ENCODE peak calls at places on chromosomes 4 and X, in ten cellular contexts. L is GM13976, V is AG04449, I is Peyer's patch, D is kidney epithelial cell, X is choroid plexus epithelial cell, Z is A549, Y is cardiac muscle cell, Q is WTC11, W is right atrium auricular region. H is an unnamed sample.
A peak's percentile ranks its signal among the peaks of the same experiment; 100 is the strongest.

GRCh38 chrX:1475881-1476280 is 23.2 kb upstream of the ASMTL start:
- DNase-seq in L (no peak), V (no peak), I (no peak), D (no peak), X (no peak), Z (no peak), Y (no peak), Q (no peak), W (no peak), H (no peak)

GRCh38 chr4:140049024-140049923 is 104.7 kb downstream of the MAML3 start:
- DNase-seq in L (no peak), V (no peak), I (peak; percentile 30), D (no peak), X (peak; percentile 69), Z (peak; percentile 91), Y (peak; percentile 67), Q (peak; percentile 55), W (no peak), H (no peak)

GRCh38 chr4:125104616-125105015 is 210.1 kb upstream of the FAT4 start:
- DNase-seq in L (no peak), V (no peak), I (no peak), D (no peak), X (peak; percentile 72), Z (no peak), Y (no peak), Q (no peak), W (no peak), H (no peak)

GRCh38 chrX:20681691-20682090 is 415.0 kb upstream of the RPS6KA3 start:
- DNase-seq in L (no peak), V (no peak), I (no peak), D (no peak), X (no peak), Z (no peak), Y (no peak), Q (no peak), W (no peak), H (no peak)

GRCh38 chrX:139126493-139126892 is 404.0 kb upstream of the F9 start:
- DNase-seq in L (peak; percentile 2), V (no peak), I (no peak), D (peak; percentile 7), X (no peak), Z (peak; percentile 35), Y (peak; percentile 64), Q (peak; percentile 37), W (no peak), H (no peak)

GRCh38 chrX:76148753-76149152 is 24.1 kb upstream of the PBDC1 start:
- DNase-seq in L (no peak), V (no peak), I (peak; percentile 63), D (no peak), X (peak; percentile 50), Z (peak; percentile 51), Y (peak; percentile 26), Q (peak; percentile 15), W (no peak), H (no peak)

GRCh38 chr4:87236851-87237250 is 16.4 kb upstream of the KLHL8 start:
- DNase-seq in L (no peak), V (no peak), I (no peak), D (no peak), X (no peak), Z (no peak), Y (no peak), Q (no peak), W (no peak), H (no peak)

GRCh38 chr4:140056015-140056414 is 98.0 kb downstream of the MAML3 start:
- DNase-seq in L (no peak), V (no peak), I (no peak), D (no peak), X (no peak), Z (no peak), Y (no peak), Q (no peak), W (no peak), H (no peak)

GRCh38 chrX:71992711-71993110 is 82.1 kb downstream of the NHSL2 start:
- DNase-seq in L (no peak), V (no peak), I (no peak), D (no peak), X (no peak), Z (no peak), Y (no peak), Q (no peak), W (no peak), H (no peak)

GRCh38 chr4:76655566-76656479 is 220.8 kb downstream of the SHROOM3 start:
- DNase-seq in L (no peak), V (no peak), I (no peak), D (no peak), X (no peak), Z (no peak), Y (no peak), Q (no peak), W (no peak), H (no peak)

GRCh38 chr4:94486372-94486801 is 34.6 kb downstream of the PDLIM5 start:
- DNase-seq in L (no peak), V (no peak), I (no peak), D (no peak), X (peak; percentile 50), Z (no peak), Y (no peak), Q (no peak), W (no peak), H (no peak)

GRCh38 chr4:83922419-83922818 is 386.5 kb downstream of the GPAT3 start:
- DNase-seq in L (no peak), V (no peak), I (no peak), D (no peak), X (no peak), Z (no peak), Y (no peak), Q (no peak), W (no peak), H (no peak)

GRCh38 chr4:121594796-121595526 is 101.8 kb downstream of the ANXA5 start:
- DNase-seq in L (no peak), V (no peak), I (no peak), D (peak; percentile 39), X (peak; percentile 13), Z (peak; percentile 2), Y (no peak), Q (no peak), W (peak; percentile 63), H (no peak)

DNA sequence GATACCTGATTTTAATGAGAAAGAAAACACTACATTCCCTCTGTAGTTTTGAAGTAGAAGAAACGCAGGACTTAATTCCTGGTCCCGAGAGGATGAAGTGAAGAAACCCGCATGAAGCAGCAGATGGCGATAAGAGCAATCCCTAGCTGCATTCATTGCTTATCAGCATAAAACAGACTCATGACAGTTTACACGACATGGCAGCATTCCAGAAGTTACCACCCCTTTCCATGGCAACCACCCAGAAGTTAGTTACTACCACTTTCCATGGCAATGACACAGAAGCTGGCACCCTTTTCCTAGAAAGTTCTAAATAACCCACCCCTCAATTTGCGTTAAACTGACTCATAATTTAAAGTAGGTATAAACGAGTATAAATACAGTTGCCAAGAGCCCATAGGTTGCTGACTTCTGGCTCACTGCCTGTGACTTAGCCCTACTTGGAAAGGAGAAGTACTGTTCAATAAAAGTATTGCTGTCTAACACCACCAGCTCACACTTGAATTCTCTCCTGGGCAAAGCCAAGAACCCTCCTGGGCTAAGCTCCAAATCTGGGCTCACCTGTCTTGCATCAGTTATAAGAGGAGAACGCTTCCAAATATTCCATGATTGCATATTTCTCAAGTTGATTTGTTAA is 5.5 kb upstream of the XAGE2 start:
- DNase-seq in L (no peak), V (no peak), I (no peak), D (no peak), X (peak; percentile 37), Z (peak; percentile 7), Y (no peak), Q (no peak), W (no peak), H (no peak)
- TF ChIP-seq CTCF in L (no peak), V (no peak), I (no peak), D (peak; percentile 9), X (peak; percentile 44), Z (no peak), Y (no peak), Q (no peak), W (no peak), H (peak; percentile 8)

DNA sequence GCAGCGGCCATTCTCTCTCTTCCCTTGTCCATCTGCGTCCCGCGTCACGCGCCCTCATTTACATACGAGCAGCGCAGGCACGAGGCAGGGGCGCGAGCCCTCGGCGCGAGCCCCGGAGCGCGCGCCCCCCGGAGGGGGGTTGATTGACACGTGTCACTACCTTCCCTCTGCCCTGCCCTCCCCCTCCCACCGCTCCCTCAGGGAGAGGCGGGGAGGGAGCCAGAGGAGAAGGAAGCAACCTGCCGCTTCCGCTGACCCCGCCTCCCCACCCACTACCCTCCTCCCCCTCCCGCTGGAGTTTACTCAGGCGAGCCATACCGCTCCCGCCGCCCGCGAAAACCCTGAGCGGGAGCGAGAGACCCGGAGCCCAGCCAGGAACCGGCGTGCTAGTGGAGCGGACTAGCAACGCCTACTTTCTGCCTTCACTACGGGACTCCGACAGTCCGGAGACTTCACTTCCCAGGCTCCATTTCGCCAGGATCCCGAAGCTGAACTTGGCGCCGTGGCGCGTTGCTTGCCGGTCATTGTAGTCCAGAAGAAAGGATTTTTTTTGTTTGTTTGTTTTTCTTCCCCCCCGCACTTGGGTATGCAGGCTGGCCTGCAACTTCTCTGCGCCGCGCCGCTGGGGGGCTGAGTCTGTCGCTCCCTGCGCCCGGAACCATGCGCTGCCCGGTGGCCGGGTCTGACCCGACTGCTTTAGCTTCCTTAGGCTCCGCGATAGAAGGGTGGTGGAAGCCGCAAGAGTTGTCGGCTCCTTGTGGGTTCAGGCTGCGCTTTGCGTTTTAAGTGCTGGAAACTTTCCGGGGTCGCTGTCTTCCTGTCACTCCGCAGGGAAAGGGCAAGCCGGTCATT is at the start of gene LCORL:
- DNase-seq in L (peak; percentile 94), V (peak; percentile 64), I (peak; percentile 95), D (peak; percentile 82), X (peak; percentile 98), Z (peak; percentile 93), Y (peak; percentile 98), Q (peak; percentile 94), W (peak; percentile 97), H (peak; percentile 83)
- TF ChIP-seq CTCF in L (peak; percentile 22), V (no peak), I (peak; percentile 15), D (no peak), X (peak; percentile 8), Z (no peak), Y (no peak), Q (no peak), W (no peak), H (no peak)

GRCh38 chr4:133096972-133097371 is 52.1 kb upstream of the PCDH10 start:
- DNase-seq in L (no peak), V (no peak), I (no peak), D (no peak), X (no peak), Z (no peak), Y (no peak), Q (no peak), W (no peak), H (no peak)

GRCh38 chr4:133102612-133103409 is 46.3 kb upstream of the PCDH10 start:
- DNase-seq in L (no peak), V (no peak), I (no peak), D (no peak), X (no peak), Z (no peak), Y (no peak), Q (no peak), W (no peak), H (no peak)
- TF ChIP-seq CTCF in L (no peak), V (no peak), I (no peak), D (no peak), X (peak; percentile 25), Z (no peak), Y (peak; percentile 7), Q (no peak), W (no peak), H (no peak)

GRCh38 chrX:15838017-15838416 is 16.6 kb downstream of the AP1S2 start:
- DNase-seq in L (no peak), V (no peak), I (no peak), D (no peak), X (no peak), Z (peak; percentile 10), Y (no peak), Q (peak; percentile 25), W (no peak), H (no peak)
- TF ChIP-seq CTCF in L (no peak), V (no peak), I (no peak), D (no peak), X (peak; percentile 25), Z (no peak), Y (no peak), Q (no peak), W (peak; percentile 15), H (no peak)